ENCODE peak calls at places on chromosomes 5 and 9, in nine cellular contexts. E, Y, G, N, U, R, F, I and L are unnamed samples.

GRCh38 chr9:99931155-99931840 is 24.8 kb downstream of the STX17 start:
- DNase-seq in N (no peak), U (no peak), R (no peak), F (no peak), Y (no peak), E (no peak), I (peak; percentile 35), G (no peak), L (no peak)

GRCh38 chr5:179766726-179767455 is 26.9 kb upstream of the LTC4S start:
- DNase-seq in Y (no peak), U (no peak), E (no peak), F (no peak), I (no peak), G (no peak), N (no peak), R (no peak), L (no peak)

GRCh38 chr9:108861997-108862396 is at the start of gene ACTL7A:
- DNase-seq in R (no peak), E (no peak), I (no peak), N (no peak), U (no peak), G (no peak), Y (no peak), F (no peak), L (no peak)

GRCh38 chr5:19928556-19929421 is 59.2 kb downstream of the CDH18 start:
- DNase-seq in R (no peak), E (no peak), Y (no peak), F (no peak), G (peak; percentile 28), U (no peak), I (peak; percentile 92), N (no peak), L (no peak)

GRCh38 chr5:112331892-112332291 is 87.2 kb downstream of the EPB41L4A start:
- DNase-seq in G (no peak), E (no peak), F (no peak), N (no peak), I (no peak), Y (no peak), U (no peak), R (no peak), L (no peak)

GRCh38 chr5:115396079-115396478 is 99.6 kb upstream of the CCDC112 start:
- DNase-seq in U (no peak), Y (no peak), F (no peak), I (no peak), R (no peak), E (no peak), N (no peak), G (no peak), L (no peak)

GRCh38 chr9:127684576-127684975 is 22.2 kb upstream of the CFAP157 start:
- DNase-seq in U (no peak), G (no peak), R (no peak), E (no peak), N (no peak), Y (no peak), F (no peak), I (peak; percentile 56), L (no peak)

GRCh38 chr5:14707811-14708210 is 43.3 kb downstream of the OTULIN start:
- DNase-seq in U (no peak), N (no peak), F (no peak), Y (no peak), I (no peak), E (no peak), R (no peak), G (no peak), L (no peak)

GRCh38 chr9:70392189-70392588 is 22.3 kb downstream of the KLF9 start:
- DNase-seq in I (no peak), U (no peak), N (no peak), F (no peak), G (peak; percentile 24), Y (no peak), R (no peak), E (no peak), L (no peak)

GRCh38 chr5:180467989-180468731 is 26.0 kb upstream of the CNOT6 start:
- DNase-seq in R (no peak), U (no peak), G (peak; percentile 24), E (peak; percentile 60), N (no peak), Y (no peak), I (no peak), F (no peak), L (no peak)

GRCh38 chr5:74579215-74579614 is 61.3 kb downstream of the ENC1 start:
- DNase-seq in G (no peak), U (peak; percentile 19), R (no peak), E (no peak), Y (no peak), F (no peak), I (no peak), N (no peak), L (no peak)

GRCh38 chr5:151004499-151004898 is 15.9 kb upstream of the GPX3 start:
- DNase-seq in F (no peak), G (no peak), U (no peak), R (no peak), I (no peak), Y (no peak), N (no peak), E (no peak), L (no peak)

GRCh38 chr5:159022178-159022556 is 77.5 kb downstream of the EBF1 start:
- DNase-seq in N (peak; percentile 51), F (no peak), Y (no peak), U (no peak), E (peak; percentile 82), I (peak; percentile 86), G (no peak), R (peak; percentile 48), L (peak; percentile 75)

GRCh38 chr9:112334319-112334828 is 955 bp upstream of the PTBP3 start:
- DNase-seq in F (no peak), R (no peak), Y (no peak), G (peak; percentile 51), U (peak; percentile 61), N (peak; percentile 23), I (peak; percentile 38), E (no peak), L (no peak)

GRCh38 chr9:124489974-124490373 is 17.2 kb downstream of the NR5A1 start:
- DNase-seq in U (no peak), F (no peak), R (no peak), Y (no peak), N (no peak), I (no peak), G (no peak), E (no peak), L (no peak)

GRCh38 chr5:122354293-122354692 is 42.3 kb downstream of the SNCAIP start:
- DNase-seq in U (no peak), I (no peak), N (no peak), Y (no peak), E (no peak), G (no peak), F (no peak), R (no peak), L (no peak)

GRCh38 chr5:42950466-42951168 is 89.5 kb downstream of the ANXA2R start:
- DNase-seq in G (peak; percentile 99), F (no peak), E (no peak), I (peak; percentile 100), U (peak; percentile 66), Y (peak; percentile 74), N (peak; percentile 75), R (no peak), L (peak; percentile 85)
- TF ChIP-seq POLR2A in G (no peak), F (no peak), E (peak; percentile 51), I (peak; percentile 83), U (peak; percentile 31), Y (no peak), N (no peak), R (peak; percentile 57), L (no peak)

GRCh38 chr9:135606885-135607259 is 32.5 kb downstream of the GLT6D1 start:
- DNase-seq in I (no peak), R (no peak), U (no peak), G (no peak), F (peak; percentile 52), E (peak; percentile 40), Y (peak; percentile 15), N (no peak), L (peak; percentile 20)
- H3K9me3 ChIP-seq in I (no peaks in the 10 kb centered on the region), R (no peaks in the 10 kb centered on the region), U (no peaks in the 10 kb centered on the region), G (no peaks in the 10 kb centered on the region), F (no peaks in the 10 kb centered on the region), E (no peaks in the 10 kb centered on the region), Y (no peaks in the 10 kb centered on the region), N (no peaks in the 10 kb centered on the region), L (no peaks in the 10 kb centered on the region)

DNA sequence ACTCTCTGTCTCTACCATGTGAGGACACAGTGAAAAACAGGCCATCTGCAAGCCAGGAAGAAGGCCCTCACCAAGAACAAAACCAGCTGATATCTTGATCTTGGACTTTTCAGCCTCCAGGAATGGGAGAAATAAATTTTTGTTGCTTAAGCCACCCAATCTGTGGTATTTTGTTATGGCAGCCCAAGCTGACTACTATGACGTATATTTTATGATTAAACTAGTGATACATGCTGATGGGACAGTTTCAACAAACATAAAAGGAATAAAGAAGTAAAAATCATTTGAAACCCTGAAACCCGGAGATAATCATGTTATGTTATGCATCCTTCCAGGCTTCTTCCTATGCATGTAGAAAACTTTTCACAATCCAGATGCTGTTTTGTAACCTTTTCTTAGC is 71.4 kb upstream of the ERBIN start:
- DNase-seq in U (no peak), I (peak; percentile 84), E (no peak), Y (no peak), R (no peak), G (no peak), N (no peak), F (no peak), L (no peak)
- TF ChIP-seq POLR2A in U (no peak), I (no peak), E (no peak), Y (no peak), R (no peak), G (no peak), N (no peak), F (no peak), L (no peak)

GRCh38 chr5:1727571-1727970 is 72.1 kb downstream of the MRPL36 start:
- DNase-seq in R (peak; percentile 40), N (peak; percentile 11), F (peak; percentile 68), I (no peak), G (no peak), U (peak; percentile 9), Y (peak; percentile 21), E (peak; percentile 70), L (peak; percentile 57)
- H3K9me3 ChIP-seq in R (no peaks in the 10 kb centered on the region), N (no peaks in the 10 kb centered on the region), F (no peaks in the 10 kb centered on the region), I (no peaks in the 10 kb centered on the region), G (no peaks in the 10 kb centered on the region), U (no peaks in the 10 kb centered on the region), Y (no peaks in the 10 kb centered on the region), E (no peaks in the 10 kb centered on the region), L (no peaks in the 10 kb centered on the region)

DNA sequence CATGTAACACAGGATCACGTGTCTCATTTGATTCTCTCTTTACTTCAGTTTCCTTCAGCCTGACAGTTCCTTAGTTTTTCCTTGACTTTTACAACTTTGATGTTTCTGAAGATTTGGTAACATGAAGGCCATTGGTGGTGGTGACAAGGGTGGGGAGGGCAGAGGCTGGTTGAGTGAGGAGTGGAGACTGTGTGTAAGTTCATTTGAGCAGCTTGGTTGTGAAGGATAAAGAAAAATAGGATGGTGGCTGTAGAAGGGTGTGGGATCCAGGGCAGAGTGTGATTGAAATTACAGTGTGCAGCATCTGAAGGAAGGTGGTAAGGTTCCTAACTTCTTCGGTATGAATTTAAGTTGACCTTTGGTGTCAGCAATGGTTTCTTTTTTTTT is 20.4 kb downstream of the SUB1 start:
- DNase-seq in N (no peak), U (no peak), G (no peak), F (no peak), R (no peak), E (no peak), Y (no peak), I (no peak), L (no peak)
- TF ChIP-seq POLR2A in N (no peak), U (no peak), G (no peak), F (no peak), R (no peak), E (no peak), Y (no peak), I (no peak), L (no peak)